ENCODE peak calls at places on chromosome 13, in eight cellular contexts. P, F, M, L, V, B, Q and D are unnamed samples.

GRCh38 chr13:40992678-40993077 is 26.4 kb downstream of the ELF1 start:
- DNase-seq in P (no peak), F (peak; percentile 65), M (no peak), L (no peak), V (no peak), B (no peak), Q (no peak), D (no peak)

GRCh38 chr13:45799451-45799850 is 52.1 kb downstream of the SIAH3 start:
- DNase-seq in P (no peak), F (no peak), M (peak; percentile 44), L (no peak), V (no peak), B (no peak), Q (no peak), D (no peak)

GRCh38 chr13:41284512-41285288 is 21.3 kb upstream of the MTRF1 start:
- DNase-seq in P (no peak), F (no peak), M (no peak), L (no peak), V (no peak), B (peak; percentile 48), Q (no peak), D (no peak)

GRCh38 chr13:27327633-27328032 is 57.0 kb downstream of the RASL11A start:
- DNase-seq in P (no peak), F (no peak), M (no peak), L (no peak), V (no peak), B (no peak), Q (no peak), D (no peak)

GRCh38 chr13:19632915-19633339 is 532 bp upstream of the MPHOSPH8 start:
- DNase-seq in P (no peak), F (no peak), M (no peak), L (no peak), V (no peak), B (no peak), Q (no peak), D (no peak)

GRCh38 chr13:99766641-99767045 is 204.9 kb downstream of the ZIC5 start:
- DNase-seq in P (no peak), F (no peak), M (no peak), L (no peak), V (no peak), B (no peak), Q (no peak), D (no peak)

GRCh38 chr13:54185785-54186184 is 1157.2 kb downstream of the OLFM4 start:
- DNase-seq in P (no peak), F (peak; percentile 29), M (no peak), L (no peak), V (no peak), B (no peak), Q (no peak), D (no peak)

GRCh38 chr13:112940236-112940635 is 28.8 kb upstream of the MCF2L start:
- DNase-seq in P (no peak), F (no peak), M (no peak), L (peak; percentile 68), V (no peak), B (no peak), Q (no peak), D (no peak)

GRCh38 chr13:110284809-110285519 is 22.0 kb downstream of the COL4A1 start:
- DNase-seq in P (no peak), F (no peak), M (no peak), L (no peak), V (no peak), B (no peak), Q (no peak), D (no peak)

GRCh38 chr13:113121183-113121927 is 1.2 kb upstream of the F10 start:
- DNase-seq in P (no peak), F (no peak), M (no peak), L (no peak), V (no peak), B (no peak), Q (no peak), D (no peak)

GRCh38 chr13:57409121-57409520 is 222.4 kb upstream of the PCDH17 start:
- DNase-seq in P (no peak), F (no peak), M (no peak), L (peak; percentile 0), V (no peak), B (no peak), Q (no peak), D (no peak)

GRCh38 chr13:59665736-59666135 is 498.0 kb downstream of the DIAPH3 start:
- DNase-seq in P (no peak), F (no peak), M (no peak), L (no peak), V (no peak), B (peak; percentile 72), Q (no peak), D (no peak)

GRCh38 chr13:27775943-27776342 is 16.3 kb upstream of the GSX1 start:
- DNase-seq in P (no peak), F (no peak), M (no peak), L (no peak), V (no peak), B (no peak), Q (no peak), D (no peak)

GRCh38 chr13:40254394-40254793 is 412.0 kb downstream of the FOXO1 start:
- DNase-seq in P (no peak), F (no peak), M (no peak), L (no peak), V (no peak), B (no peak), Q (no peak), D (no peak)

GRCh38 chr13:59424661-59425060 is 739.1 kb downstream of the DIAPH3 start:
- DNase-seq in P (no peak), F (no peak), M (no peak), L (no peak), V (no peak), B (peak; percentile 57), Q (no peak), D (no peak)

GRCh38 chr13:50672025-50672424 is 171.5 kb downstream of the DLEU7 start:
- DNase-seq in P (no peak), F (no peak), M (no peak), L (no peak), V (no peak), B (no peak), Q (no peak), D (no peak)

GRCh38 chr13:112781881-112782361 is 92.1 kb downstream of the ATP11A start:
- DNase-seq in P (no peak), F (no peak), M (peak; percentile 63), L (no peak), V (no peak), B (peak; percentile 47), Q (no peak), D (no peak)

GRCh38 chr13:96810104-96810503 is 184.2 kb downstream of the OXGR1 start:
- DNase-seq in P (no peak), F (no peak), M (no peak), L (no peak), V (no peak), B (no peak), Q (no peak), D (no peak)

GRCh38 chr13:51286135-51287002 is 53.1 kb upstream of the SERPINE3 start:
- DNase-seq in P (peak; percentile 27), F (peak; percentile 79), M (peak; percentile 83), L (peak; percentile 64), V (peak; percentile 35), B (peak; percentile 64), Q (peak; percentile 80), D (peak; percentile 73)

GRCh38 chr13:28685114-28685513 is 26.2 kb downstream of the POMP start:
- DNase-seq in P (no peak), F (no peak), M (no peak), L (no peak), V (no peak), B (no peak), Q (no peak), D (no peak)

GRCh38 chr13:27170521-27171243 is 929 bp downstream of the USP12 start:
- DNase-seq in P (no peak), F (peak; percentile 57), M (peak; percentile 50), L (no peak), V (no peak), B (no peak), Q (peak; percentile 45), D (peak; percentile 69)